ENCODE peak calls at places on chromosomes 3 and 15, in eight cellular contexts. S is GM12878, Q is transverse colon, L is sigmoid colon, R is K562, M is ovary, O is stomach, I is tibial nerve. V is an unnamed sample.
A peak's percentile ranks its signal among the peaks of the same experiment; 100 is the strongest.

GRCh38 chr15:55250392-55250791 is 39.2 kb downstream of the RAB27A start:
- DNase-seq in S (no peak), M (no peak), I (no peak), R (no peak), O (no peak), Q (peak; percentile 18), L (no peak), V (no peak)

GRCh38 chr3:14139771-14140170 is 14.9 kb downstream of the TMEM43 start:
- DNase-seq in I (no peak), L (no peak), O (no peak), M (no peak), R (no peak), S (no peak), Q (no peak), V (no peak)

GRCh38 chr15:92231461-92231860 is 162.2 kb upstream of the ST8SIA2 start:
- DNase-seq in I (no peak), R (no peak), S (no peak), Q (no peak), L (no peak), O (no peak), M (no peak), V (no peak)

GRCh38 chr3:26280517-26280916 is 342.1 kb upstream of the LRRC3B start:
- DNase-seq in Q (no peak), L (no peak), R (no peak), M (no peak), O (no peak), S (no peak), I (no peak), V (no peak)

GRCh38 chr3:78139166-78139565 is 1099.3 kb downstream of the ROBO2 start:
- DNase-seq in S (no peak), Q (no peak), R (no peak), M (no peak), O (no peak), I (no peak), L (no peak), V (no peak)

GRCh38 chr3:133374706-133375105 is 25.1 kb upstream of the BFSP2 start:
- DNase-seq in L (no peak), S (no peak), R (no peak), M (no peak), Q (no peak), I (no peak), O (no peak), V (no peak)

GRCh38 chr3:100928638-100929428 is 64.4 kb downstream of the ABI3BP start:
- DNase-seq in L (no peak), S (no peak), I (no peak), O (no peak), M (no peak), R (no peak), Q (no peak), V (no peak)

GRCh38 chr3:134937256-134938023 is 142.4 kb downstream of the EPHB1 start:
- DNase-seq in M (no peak), O (no peak), Q (no peak), I (no peak), R (no peak), S (no peak), L (peak; percentile 58), V (peak; percentile 17)

GRCh38 chr15:46707452-46707851 is 1009.9 kb upstream of the SEMA6D start:
- DNase-seq in S (no peak), M (no peak), I (no peak), L (no peak), R (no peak), O (no peak), Q (no peak), V (no peak)

GRCh38 chr3:16319307-16319706 is 54.3 kb downstream of the OXNAD1 start:
- DNase-seq in L (no peak), R (peak; percentile 84), O (peak; percentile 33), I (no peak), Q (no peak), M (no peak), S (no peak), V (no peak)

GRCh38 chr3:83843716-83844115 is 1115.1 kb upstream of the CADM2 start:
- DNase-seq in S (no peak), O (no peak), I (no peak), Q (no peak), M (no peak), L (no peak), R (no peak), V (no peak)

GRCh38 chr3:157125101-157125500 is 34.8 kb downstream of the CCNL1 start:
- DNase-seq in Q (no peak), R (no peak), I (no peak), L (no peak), M (no peak), S (no peak), O (no peak), V (no peak)

GRCh38 chr3:173275740-173276139 is 121.8 kb upstream of the NLGN1 start:
- DNase-seq in Q (no peak), I (no peak), R (peak; percentile 41), S (no peak), O (no peak), M (no peak), L (no peak), V (no peak)

GRCh38 chr3:148723591-148723990 is 25.9 kb downstream of the AGTR1 start:
- DNase-seq in S (no peak), M (no peak), L (no peak), I (no peak), O (no peak), Q (no peak), R (no peak), V (no peak)

GRCh38 chr3:145124886-145125285 is 1036.1 kb downstream of the PLOD2 start:
- DNase-seq in I (no peak), R (no peak), M (no peak), S (no peak), L (no peak), O (no peak), Q (no peak), V (no peak)

GRCh38 chr3:196287066-196287404 is 491 bp downstream of the PCYT1A start:
- DNase-seq in Q (no peak), I (no peak), L (peak; percentile 68), S (no peak), O (no peak), R (no peak), M (no peak), V (no peak)

GRCh38 chr15:66654718-66655375 is 47.2 kb upstream of the SMAD6 start:
- DNase-seq in M (no peak), R (peak; percentile 89), Q (no peak), L (no peak), O (peak; percentile 29), I (no peak), S (no peak), V (no peak)

GRCh38 chr3:148318240-148318639 is 379.5 kb upstream of the AGTR1 start:
- DNase-seq in R (no peak), O (no peak), S (no peak), Q (no peak), M (no peak), L (no peak), I (no peak), V (no peak)

GRCh38 chr15:70051948-70052633 is 45.6 kb downstream of the TLE3 start:
- DNase-seq in Q (no peak), S (no peak), O (no peak), R (no peak), M (peak; percentile 3), L (peak; percentile 57), I (no peak), V (no peak)

GRCh38 chr3:171680690-171681416 is 129.4 kb downstream of the PLD1 start:
- DNase-seq in S (no peak), L (no peak), M (no peak), O (no peak), R (no peak), I (no peak), Q (no peak), V (no peak)

GRCh38 chr3:68861521-68861920 is 70.8 kb downstream of the TAFA4 start:
- DNase-seq in I (no peak), R (no peak), L (no peak), O (no peak), Q (no peak), M (no peak), S (no peak), V (no peak)

GRCh38 chr3:111517801-111518200 is 24.2 kb upstream of the CD96 start:
- DNase-seq in M (no peak), Q (no peak), L (no peak), O (no peak), R (no peak), I (no peak), S (no peak), V (no peak)

GRCh38 chr3:197191897-197192296 is 106.5 kb downstream of the DLG1 start:
- DNase-seq in L (no peak), I (no peak), Q (no peak), S (no peak), O (no peak), M (no peak), R (no peak), V (no peak)

GRCh38 chr3:161415506-161416231 is 44.4 kb upstream of the SPTSSB start:
- DNase-seq in M (no peak), I (no peak), R (no peak), Q (no peak), S (no peak), O (peak; percentile 35), L (no peak), V (no peak)

GRCh38 chr3:115348391-115348790 is 201.3 kb upstream of the ZBTB20 start:
- DNase-seq in Q (no peak), S (no peak), R (no peak), I (no peak), M (no peak), O (no peak), L (no peak), V (no peak)

GRCh38 chr3:189192725-189193124 is 21.0 kb downstream of the TPRG1 start:
- DNase-seq in S (no peak), L (no peak), I (no peak), R (no peak), Q (no peak), M (no peak), O (no peak), V (no peak)
- H3K36me3 ChIP-seq in S (no peaks in the 10 kb centered on the region), L (no peaks in the 10 kb centered on the region), I (no peaks in the 10 kb centered on the region), R (no peaks in the 10 kb centered on the region), Q (no peaks in the 10 kb centered on the region), M (no peaks in the 10 kb centered on the region), O (no peaks in the 10 kb centered on the region), V (no peaks in the 10 kb centered on the region)

GRCh38 chr3:56137406-56137805 is 330.9 kb downstream of the ERC2 start:
- DNase-seq in L (no peak), M (no peak), O (no peak), S (no peak), R (no peak), Q (no peak), I (no peak), V (no peak)
- TF ChIP-seq EP300 in L (no peak), M (no peak), O (no peak), S (no peak), R (no peak), Q (no peak), I (no peak), V (no peak)

DNA sequence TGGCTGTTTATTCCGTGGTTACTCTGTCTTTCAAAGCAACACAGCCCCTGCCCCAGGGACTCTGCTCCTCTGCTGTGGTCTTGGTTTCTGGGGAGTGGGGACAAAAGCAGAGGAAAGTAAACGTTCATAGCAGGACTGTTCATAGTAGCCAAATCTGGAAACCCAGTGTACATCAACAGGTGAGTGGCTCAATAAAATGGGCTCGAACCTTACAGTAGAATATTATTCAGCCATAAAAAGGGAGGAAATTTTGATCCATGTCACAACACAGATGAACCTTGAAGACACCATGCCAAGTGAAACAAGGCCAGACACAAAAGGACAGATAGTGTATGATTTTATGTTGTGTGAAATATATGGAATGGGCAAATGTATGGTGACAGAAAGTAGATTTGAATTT is 90.2 kb downstream of the PGPEP1L start:
- DNase-seq in O (no peak), L (no peak), R (no peak), Q (no peak), I (no peak), S (no peak), M (no peak), V (no peak)
- H3K36me3 ChIP-seq in O (peaks cover 71% of the 10 kb centered on the region), L (peaks cover 44% of the 10 kb centered on the region), R (no peaks in the 10 kb centered on the region), Q (no peaks in the 10 kb centered on the region), I (no peaks in the 10 kb centered on the region), S (no peaks in the 10 kb centered on the region), M (no peaks in the 10 kb centered on the region), V (peaks cover 14% of the 10 kb centered on the region)

GRCh38 chr3:193085655-193086054 is 155.4 kb upstream of the PLAAT1 start:
- DNase-seq in L (no peak), S (no peak), M (no peak), Q (no peak), R (no peak), I (no peak), O (no peak), V (no peak)
- TF ChIP-seq EP300 in L (no peak), S (no peak), M (no peak), Q (no peak), R (no peak), I (no peak), O (no peak), V (no peak)

V was measured in H1.